ENCODE peak calls at places on chromosomes 6 and 20, in four cellular contexts. One of them, this sample, is unnamed.

GRCh38 chr20:17036546-17036945 is 190.3 kb upstream of the PCSK2 start:
- DNase-seq in mesenchymal stem cell: no peak
- DNase-seq in H9: no peak
- DNase-seq in IMR-90: peak; percentile 58
- DNase-seq in this sample: no peak

GRCh38 chr6:131353876-131354275 is 218.6 kb downstream of the AKAP7 start:
- DNase-seq in mesenchymal stem cell: no peak
- DNase-seq in H9: no peak
- DNase-seq in IMR-90: no peak
- DNase-seq in this sample: no peak

GRCh38 chr20:46709055-46709458 is 392 bp upstream of the SLC2A10 start:
- DNase-seq in mesenchymal stem cell: no peak
- DNase-seq in H9: no peak
- DNase-seq in IMR-90: no peak
- DNase-seq in this sample: no peak

GRCh38 chr20:44643596-44644383 is 7.7 kb downstream of the ADA start:
- DNase-seq in mesenchymal stem cell: peak; percentile 99
- DNase-seq in H9: peak; percentile 84
- DNase-seq in IMR-90: peak; percentile 80
- DNase-seq in this sample: no peak

GRCh38 chr6:129500958-129501381 is 209.0 kb downstream of the ARHGAP18 start:
- DNase-seq in mesenchymal stem cell: peak; percentile 80
- DNase-seq in H9: no peak
- DNase-seq in IMR-90: peak; percentile 7
- DNase-seq in this sample: no peak

GRCh38 chr6:66961191-66961590 is 1254.2 kb upstream of the EYS start:
- DNase-seq in mesenchymal stem cell: no peak
- DNase-seq in H9: no peak
- DNase-seq in IMR-90: no peak
- DNase-seq in this sample: no peak

GRCh38 chr6:131643262-131643631 is 6.1 kb downstream of the ENPP3 start:
- DNase-seq in mesenchymal stem cell: no peak
- DNase-seq in H9: no peak
- DNase-seq in IMR-90: no peak
- DNase-seq in this sample: no peak

GRCh38 chr20:56400001-56400640 is 7.7 kb downstream of the CSTF1 start:
- DNase-seq in mesenchymal stem cell: peak; percentile 79
- DNase-seq in H9: no peak
- DNase-seq in IMR-90: peak; percentile 84
- DNase-seq in this sample: peak; percentile 52

GRCh38 chr20:50172347-50173013 is 18.1 kb upstream of the CEBPB start:
- DNase-seq in mesenchymal stem cell: peak; percentile 93
- DNase-seq in H9: peak; percentile 98
- DNase-seq in IMR-90: peak; percentile 65
- DNase-seq in this sample: peak; percentile 74

GRCh38 chr20:14919473-14920157 is 582.2 kb upstream of the FLRT3 start:
- DNase-seq in mesenchymal stem cell: peak; percentile 1
- DNase-seq in H9: peak; percentile 89
- DNase-seq in IMR-90: no peak
- DNase-seq in this sample: no peak

GRCh38 chr20:44594730-44595129 is 12.4 kb downstream of the PKIG start:
- DNase-seq in mesenchymal stem cell: peak; percentile 81
- DNase-seq in H9: no peak
- DNase-seq in IMR-90: peak; percentile 96
- DNase-seq in this sample: no peak

GRCh38 chr6:5438882-5439584 is 177.7 kb downstream of the FARS2 start:
- DNase-seq in mesenchymal stem cell: no peak
- DNase-seq in H9: peak; percentile 70
- DNase-seq in IMR-90: no peak
- DNase-seq in this sample: no peak

GRCh38 chr6:135535989-135536414 is 38.5 kb upstream of the AHI1 start:
- DNase-seq in mesenchymal stem cell: peak; percentile 86
- DNase-seq in H9: no peak
- DNase-seq in IMR-90: peak; percentile 98
- DNase-seq in this sample: peak; percentile 15

GRCh38 chr20:36468149-36469000 is 72.9 kb upstream of the MYL9 start:
- DNase-seq in mesenchymal stem cell: no peak
- DNase-seq in H9: no peak
- DNase-seq in IMR-90: no peak
- DNase-seq in this sample: no peak

GRCh38 chr20:36153754-36154695 is 515 bp upstream of the EPB41L1 start:
- DNase-seq in mesenchymal stem cell: peak; percentile 75
- DNase-seq in H9: peak; percentile 85
- DNase-seq in IMR-90: peak; percentile 59
- DNase-seq in this sample: peak; percentile 62

GRCh38 chr6:53130891-53131290 is 17.8 kb downstream of the GCM1 start:
- DNase-seq in mesenchymal stem cell: no peak
- DNase-seq in H9: no peak
- DNase-seq in IMR-90: no peak
- DNase-seq in this sample: no peak

GRCh38 chr20:63120286-63121090 is 95.4 kb downstream of the YTHDF1 start:
- DNase-seq in mesenchymal stem cell: no peak
- DNase-seq in H9: no peak
- DNase-seq in IMR-90: no peak
- DNase-seq in this sample: no peak

GRCh38 chr20:62887147-62887859 is 25.7 kb upstream of the TCFL5 start:
- DNase-seq in mesenchymal stem cell: peak; percentile 96
- DNase-seq in H9: no peak
- DNase-seq in IMR-90: peak; percentile 96
- DNase-seq in this sample: no peak

GRCh38 chr6:61842005-61842404 is 444.0 kb downstream of the KHDRBS2 start:
- DNase-seq in mesenchymal stem cell: no peak
- DNase-seq in H9: no peak
- DNase-seq in IMR-90: no peak
- DNase-seq in this sample: no peak

GRCh38 chr6:154705471-154706113 is 27.6 kb upstream of the SCAF8 start:
- DNase-seq in mesenchymal stem cell: no peak
- DNase-seq in H9: no peak
- DNase-seq in IMR-90: no peak
- DNase-seq in this sample: no peak

GRCh38 chr20:16123623-16124022 is 449.6 kb downstream of the KIF16B start:
- DNase-seq in mesenchymal stem cell: no peak
- DNase-seq in H9: no peak
- DNase-seq in IMR-90: no peak
- DNase-seq in this sample: no peak

GRCh38 chr6:34466242-34467185 is 638 bp downstream of the PACSIN1 start:
- DNase-seq in mesenchymal stem cell: no peak
- DNase-seq in H9: no peak
- DNase-seq in IMR-90: no peak
- DNase-seq in this sample: no peak

GRCh38 chr20:50341880-50342637 is 151.4 kb downstream of the CEBPB start:
- DNase-seq in mesenchymal stem cell: no peak
- DNase-seq in H9: no peak
- DNase-seq in IMR-90: no peak
- DNase-seq in this sample: no peak

GRCh38 chr6:12621766-12622165 is 94.8 kb upstream of the PHACTR1 start:
- DNase-seq in mesenchymal stem cell: no peak
- DNase-seq in H9: no peak
- DNase-seq in IMR-90: no peak
- DNase-seq in this sample: no peak

GRCh38 chr20:2290486-2290885 is 5.3 kb upstream of the TGM3 start:
- DNase-seq in mesenchymal stem cell: no peak
- DNase-seq in H9: no peak
- DNase-seq in IMR-90: no peak
- DNase-seq in this sample: no peak

GRCh38 chr20:48799315-48800105 is 28.3 kb downstream of the PREX1 start:
- DNase-seq in mesenchymal stem cell: no peak
- DNase-seq in H9: no peak
- DNase-seq in IMR-90: no peak
- DNase-seq in this sample: no peak

GRCh38 chr6:37017606-37018005 is 12.2 kb downstream of the FGD2 start:
- DNase-seq in mesenchymal stem cell: no peak
- DNase-seq in H9: no peak
- DNase-seq in IMR-90: no peak
- DNase-seq in this sample: no peak

GRCh38 chr6:44672838-44673237 is 285.3 kb downstream of the CDC5L start:
- DNase-seq in mesenchymal stem cell: no peak
- DNase-seq in H9: peak; percentile 27
- DNase-seq in IMR-90: no peak
- DNase-seq in this sample: no peak
- H3K23ac ChIP-seq in mesenchymal stem cell: no peak overlapping the region
- H3K23ac ChIP-seq in H9: no peak overlapping the region
- H3K23ac ChIP-seq in IMR-90: no peak overlapping the region
- H3K23ac ChIP-seq in this sample: no peak overlapping the region

DNA sequence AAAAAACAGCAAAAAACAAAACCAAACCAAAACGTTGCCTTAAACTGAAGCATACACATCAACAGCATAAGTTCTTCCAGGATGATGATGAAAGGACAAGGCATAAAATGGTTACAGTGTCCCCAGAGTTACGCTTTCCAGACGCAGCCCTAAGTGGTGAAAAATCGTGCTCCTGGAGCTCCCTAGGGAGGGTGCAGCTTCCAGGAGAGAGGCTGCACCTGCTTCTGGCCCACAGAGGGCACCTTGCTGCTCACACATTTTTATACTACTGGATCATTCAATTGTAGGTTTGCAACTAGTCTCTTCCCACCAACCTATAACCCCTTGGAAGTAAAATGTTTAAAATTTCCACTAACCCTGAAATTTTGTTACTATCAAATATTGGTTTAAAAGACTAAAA is 115.0 kb downstream of the PRKN start:
- DNase-seq in mesenchymal stem cell: no peak
- DNase-seq in H9: no peak
- DNase-seq in IMR-90: no peak
- DNase-seq in this sample: no peak
- H3K23ac ChIP-seq in mesenchymal stem cell: no peak overlapping the region
- H3K23ac ChIP-seq in H9: no peak overlapping the region
- H3K23ac ChIP-seq in IMR-90: no peak overlapping the region
- H3K23ac ChIP-seq in this sample: no peak overlapping the region

GRCh38 chr6:167244064-167244949 is 46.8 kb upstream of the UNC93A start:
- DNase-seq in mesenchymal stem cell: no peak
- DNase-seq in H9: no peak
- DNase-seq in IMR-90: no peak
- DNase-seq in this sample: no peak

GRCh38 chr6:167252271-167252670 is 38.8 kb upstream of the UNC93A start:
- DNase-seq in mesenchymal stem cell: no peak
- DNase-seq in H9: no peak
- DNase-seq in IMR-90: no peak
- DNase-seq in this sample: no peak

GRCh38 chr6:167245586-167245985 is 45.5 kb upstream of the UNC93A start:
- DNase-seq in mesenchymal stem cell: no peak
- DNase-seq in H9: no peak
- DNase-seq in IMR-90: no peak
- DNase-seq in this sample: no peak

GRCh38 chr6:167244991-167245390 is 46.1 kb upstream of the UNC93A start:
- DNase-seq in mesenchymal stem cell: no peak
- DNase-seq in H9: peak; percentile 70
- DNase-seq in IMR-90: no peak
- DNase-seq in this sample: no peak

GRCh38 chr6:167247814-167248595 is 43.1 kb upstream of the UNC93A start:
- DNase-seq in mesenchymal stem cell: no peak
- DNase-seq in H9: no peak
- DNase-seq in IMR-90: no peak
- DNase-seq in this sample: no peak
- H3K23ac ChIP-seq in mesenchymal stem cell: no peak overlapping the region
- H3K23ac ChIP-seq in H9: no peak overlapping the region
- H3K23ac ChIP-seq in IMR-90: no peak overlapping the region
- H3K23ac ChIP-seq in this sample: no peak overlapping the region

DNA sequence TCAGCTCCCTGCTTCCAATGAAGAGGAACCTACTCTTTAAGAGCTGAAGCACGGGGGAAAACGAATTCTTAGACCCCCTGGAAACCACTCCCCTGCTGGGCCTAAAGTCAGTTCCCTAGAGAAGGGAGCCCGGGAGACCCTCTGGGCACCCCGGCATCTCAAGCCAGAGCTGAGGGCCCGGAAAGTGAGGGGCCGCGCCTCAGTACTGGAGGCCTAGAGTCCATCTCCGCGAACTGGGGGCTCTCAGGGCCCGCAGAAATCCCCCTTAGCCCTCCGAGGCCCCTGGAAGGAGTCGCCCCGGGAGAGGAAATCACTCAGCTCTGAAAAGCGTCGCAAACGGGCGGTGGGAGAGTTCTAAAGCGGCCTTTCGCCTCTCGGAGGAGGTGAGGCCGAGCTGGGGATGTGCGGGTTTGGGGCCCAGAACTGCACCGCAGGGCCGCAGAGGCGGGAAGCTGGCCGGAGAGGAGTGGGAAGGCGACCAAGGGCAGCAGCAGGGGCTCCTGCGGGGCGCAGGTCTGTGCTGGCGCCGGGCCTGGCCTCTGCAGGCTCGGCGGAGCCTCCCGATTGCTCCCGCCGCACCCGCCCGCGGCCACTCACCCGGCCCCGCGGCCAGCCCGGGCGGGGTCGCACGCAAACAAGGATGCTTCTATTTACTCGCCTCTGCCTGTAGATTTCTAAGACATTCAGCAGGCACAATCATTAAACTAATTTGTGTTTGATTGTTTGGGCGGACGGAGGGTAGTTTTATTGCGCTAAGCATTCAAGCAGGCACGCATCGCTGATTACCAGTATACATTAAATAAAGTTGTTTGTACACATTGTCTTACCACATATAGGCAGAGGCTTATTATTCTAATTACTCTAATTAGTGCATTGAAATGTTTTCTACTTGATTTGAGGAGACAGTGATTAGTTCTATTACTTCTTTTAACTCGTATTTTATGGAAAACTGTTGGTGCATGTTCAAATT is 9.2 kb downstream of the POU3F2 start:
- DNase-seq in mesenchymal stem cell: no peak
- DNase-seq in H9: peak; percentile 55
- DNase-seq in IMR-90: no peak
- DNase-seq in this sample: peak; percentile 32
- H3K23ac ChIP-seq in mesenchymal stem cell: peak overlapping the region; percentile 20
- H3K23ac ChIP-seq in H9: no peak overlapping the region
- H3K23ac ChIP-seq in IMR-90: no peak overlapping the region
- H3K23ac ChIP-seq in this sample: peak overlapping the region; percentile 34

GRCh38 chr20:41137412-41138216 is at the start of gene PLCG1:
- DNase-seq in mesenchymal stem cell: peak; percentile 83
- DNase-seq in H9: peak; percentile 87
- DNase-seq in IMR-90: peak; percentile 63
- DNase-seq in this sample: peak; percentile 86
- H3K23ac ChIP-seq in mesenchymal stem cell: no peak within 1 kb of the TSS
- H3K23ac ChIP-seq in H9: no peak within 1 kb of the TSS
- H3K23ac ChIP-seq in IMR-90: peak within 1 kb of the TSS; percentile 61
- H3K23ac ChIP-seq in this sample: peak within 1 kb of the TSS; percentile 78

This sample was measured in neuronal stem cell.